ENCODE peak calls at places on chromosomes 16 and 17, in six cellular contexts. F is left ventricle myocardium inferior; H is C1 segment of cervical spinal cord; S is left colon; U is naive thymus-derived CD8-positive, alpha-beta T cell; P is cardiac fibroblast. G is an unnamed sample.

GRCh38 chr17:55540414-55541091 is 29.3 kb upstream of the SMIM36 start:
- DNase-seq in F (no peak), H (no peak), S (no peak), U (no peak), P (peak; percentile 40), G (no peak)

GRCh38 chr17:77322534-77323412 is 182.0 kb downstream of the SEC14L1 start:
- DNase-seq in F (peak; percentile 83), H (no peak), S (peak; percentile 81), U (peak; percentile 66), P (peak; percentile 99), G (peak; percentile 90)

GRCh38 chr16:4011225-4011939 is 104.9 kb downstream of the ADCY9 start:
- DNase-seq in F (no peak), H (no peak), S (no peak), U (no peak), P (no peak), G (no peak)

GRCh38 chr17:3485481-3486068 is 9.8 kb downstream of the ASPA start:
- DNase-seq in F (no peak), H (no peak), S (no peak), U (no peak), P (no peak), G (no peak)

GRCh38 chr17:70173646-70174045 is 4.3 kb downstream of the KCNJ2 start:
- DNase-seq in F (no peak), H (no peak), S (no peak), U (no peak), P (no peak), G (no peak)

GRCh38 chr17:83067718-83068261 is 11.6 kb upstream of the METRNL start:
- DNase-seq in F (peak; percentile 8), H (no peak), S (peak; percentile 21), U (no peak), P (peak; percentile 41), G (no peak)

GRCh38 chr16:972316-973002 is 1.7 kb upstream of the LMF1 start:
- DNase-seq in F (no peak), H (peak; percentile 35), S (peak; percentile 26), U (no peak), P (no peak), G (peak; percentile 77)

GRCh38 chr16:49980166-49980565 is 44.9 kb upstream of the CNEP1R1 start:
- DNase-seq in F (no peak), H (no peak), S (no peak), U (no peak), P (no peak), G (no peak)

GRCh38 chr17:75048396-75048933 is 1.4 kb downstream of the KCTD2 start:
- DNase-seq in F (no peak), H (no peak), S (no peak), U (no peak), P (peak; percentile 83), G (no peak)

GRCh38 chr17:17067277-17067676 is 25.0 kb downstream of the MPRIP start:
- DNase-seq in F (no peak), H (no peak), S (no peak), U (no peak), P (peak; percentile 25), G (peak; percentile 4)

GRCh38 chr17:82385559-82386255 is 14.1 kb downstream of the UTS2R start:
- DNase-seq in F (peak; percentile 33), H (no peak), S (no peak), U (peak; percentile 31), P (no peak), G (no peak)

GRCh38 chr17:81132770-81133723 is 32.3 kb upstream of the PVALEF start:
- DNase-seq in F (no peak), H (no peak), S (no peak), U (no peak), P (no peak), G (no peak)

GRCh38 chr17:56887105-56887504 is 26.7 kb downstream of the TRIM25 start:
- DNase-seq in F (no peak), H (no peak), S (no peak), U (no peak), P (no peak), G (no peak)

GRCh38 chr16:383326-384020 is 1.7 kb upstream of the PGAP6 start:
- DNase-seq in F (no peak), H (no peak), S (peak; percentile 88), U (peak; percentile 75), P (no peak), G (peak; percentile 81)

GRCh38 chr16:65409505-65409904 is 287.6 kb upstream of the CDH11 start:
- DNase-seq in F (no peak), H (no peak), S (no peak), U (no peak), P (no peak), G (no peak)

GRCh38 chr17:67390646-67391480 is 13.8 kb downstream of the PITPNC1 start:
- DNase-seq in F (no peak), H (no peak), S (no peak), U (peak; percentile 76), P (peak; percentile 86), G (no peak)

GRCh38 chr17:79811036-79811887 is 14.4 kb upstream of the CBX8 start:
- DNase-seq in F (no peak), H (no peak), S (no peak), U (peak; percentile 64), P (no peak), G (peak; percentile 36)

GRCh38 chr17:50129946-50130777 is at the start of gene SAMD14:
- DNase-seq in F (no peak), H (no peak), S (no peak), U (peak; percentile 77), P (no peak), G (peak; percentile 82)

GRCh38 chr17:2929881-2930533 is 133.4 kb downstream of the OR1D5 start:
- DNase-seq in F (peak; percentile 35), H (no peak), S (peak; percentile 46), U (no peak), P (peak; percentile 36), G (no peak)

GRCh38 chr17:51720439-51720838 is 438.1 kb downstream of the CA10 start:
- DNase-seq in F (no peak), H (no peak), S (no peak), U (no peak), P (no peak), G (no peak)

GRCh38 chr17:66647391-66647983 is 187.4 kb upstream of the CACNG5 start:
- DNase-seq in F (no peak), H (no peak), S (peak; percentile 41), U (no peak), P (peak; percentile 19), G (no peak)

GRCh38 chr16:12318661-12319463 is 342.3 kb downstream of the SNX29 start:
- DNase-seq in F (no peak), H (no peak), S (no peak), U (no peak), P (no peak), G (no peak)

GRCh38 chr16:28189237-28189636 is 22.5 kb downstream of the XPO6 start:
- DNase-seq in F (no peak), H (no peak), S (no peak), U (no peak), P (peak; percentile 19), G (no peak)

GRCh38 chr17:58614854-58615409 is 76.9 kb downstream of the TEX14 start:
- DNase-seq in F (no peak), H (no peak), S (no peak), U (no peak), P (peak; percentile 5), G (no peak)

GRCh38 chr17:6455321-6455705 is 11.1 kb downstream of the PIMREG start:
- DNase-seq in F (no peak), H (no peak), S (peak; percentile 57), U (peak; percentile 72), P (peak; percentile 35), G (no peak)